ENCODE peak calls at places on chromosomes 3 and 15, in seven cellular contexts. One of them, this sample, is unnamed.

GRCh38 chr3:107264888-107265287 is 112.4 kb upstream of the CCDC54 start:
- DNase-seq in dorsolateral prefrontal cortex: no peak
- DNase-seq in HepG2: no peak
- DNase-seq in neural crest cell: no peak
- DNase-seq in uterus: no peak
- DNase-seq in AG04449: no peak
- DNase-seq in HCT116: no peak
- DNase-seq in this sample: peak; percentile 5

GRCh38 chr3:54814224-54814623 is 113.6 kb downstream of the LRTM1 start:
- DNase-seq in HCT116: no peak
- DNase-seq in HepG2: no peak
- DNase-seq in uterus: no peak
- DNase-seq in AG04449: no peak
- DNase-seq in neural crest cell: no peak
- DNase-seq in dorsolateral prefrontal cortex: no peak
- DNase-seq in this sample: no peak

GRCh38 chr3:23602895-23603443 is 202.8 kb upstream of the UBE2E1 start:
- DNase-seq in neural crest cell: no peak
- DNase-seq in dorsolateral prefrontal cortex: no peak
- DNase-seq in AG04449: no peak
- DNase-seq in HepG2: no peak
- DNase-seq in HCT116: no peak
- DNase-seq in uterus: no peak
- DNase-seq in this sample: no peak

GRCh38 chr3:171334465-171334811 is 125.8 kb downstream of the TNIK start:
- DNase-seq in dorsolateral prefrontal cortex: no peak
- DNase-seq in HCT116: no peak
- DNase-seq in HepG2: no peak
- DNase-seq in AG04449: no peak
- DNase-seq in neural crest cell: no peak
- DNase-seq in uterus: no peak
- DNase-seq in this sample: no peak

GRCh38 chr15:71518661-71519060 is 291.7 kb upstream of the NR2E3 start:
- DNase-seq in dorsolateral prefrontal cortex: no peak
- DNase-seq in HepG2: no peak
- DNase-seq in neural crest cell: no peak
- DNase-seq in uterus: no peak
- DNase-seq in AG04449: no peak
- DNase-seq in HCT116: no peak
- DNase-seq in this sample: no peak

GRCh38 chr3:54541369-54541768 is 386.5 kb downstream of the LRTM1 start:
- DNase-seq in uterus: no peak
- DNase-seq in AG04449: no peak
- DNase-seq in HCT116: no peak
- DNase-seq in dorsolateral prefrontal cortex: no peak
- DNase-seq in HepG2: no peak
- DNase-seq in neural crest cell: no peak
- DNase-seq in this sample: no peak

GRCh38 chr3:2096196-2096595 is 2.5 kb upstream of the CNTN4 start:
- DNase-seq in uterus: no peak
- DNase-seq in dorsolateral prefrontal cortex: no peak
- DNase-seq in HepG2: no peak
- DNase-seq in neural crest cell: no peak
- DNase-seq in AG04449: no peak
- DNase-seq in HCT116: no peak
- DNase-seq in this sample: no peak

GRCh38 chr3:37443363-37444035 is 269.1 kb upstream of the LRRFIP2 start:
- DNase-seq in HCT116: no peak
- DNase-seq in uterus: no peak
- DNase-seq in neural crest cell: no peak
- DNase-seq in AG04449: no peak
- DNase-seq in HepG2: no peak
- DNase-seq in dorsolateral prefrontal cortex: no peak
- DNase-seq in this sample: no peak

GRCh38 chr3:88000853-88001252 is 58.0 kb downstream of the CGGBP1 start:
- DNase-seq in HepG2: no peak
- DNase-seq in AG04449: no peak
- DNase-seq in dorsolateral prefrontal cortex: peak; percentile 10
- DNase-seq in neural crest cell: peak; percentile 12
- DNase-seq in HCT116: no peak
- DNase-seq in uterus: no peak
- DNase-seq in this sample: no peak

GRCh38 chr3:141575879-141576743 is 89.3 kb downstream of the RASA2 start:
- DNase-seq in HCT116: no peak
- DNase-seq in HepG2: peak; percentile 7
- DNase-seq in neural crest cell: no peak
- DNase-seq in dorsolateral prefrontal cortex: no peak
- DNase-seq in uterus: no peak
- DNase-seq in AG04449: no peak
- DNase-seq in this sample: no peak

GRCh38 chr3:13191016-13191415 is 117.8 kb upstream of the IQSEC1 start:
- DNase-seq in HCT116: no peak
- DNase-seq in AG04449: no peak
- DNase-seq in dorsolateral prefrontal cortex: no peak
- DNase-seq in uterus: no peak
- DNase-seq in HepG2: no peak
- DNase-seq in neural crest cell: no peak
- DNase-seq in this sample: no peak

GRCh38 chr3:98885851-98886250 is 15.6 kb downstream of the DCBLD2 start:
- DNase-seq in dorsolateral prefrontal cortex: no peak
- DNase-seq in HCT116: no peak
- DNase-seq in neural crest cell: no peak
- DNase-seq in AG04449: no peak
- DNase-seq in uterus: no peak
- DNase-seq in HepG2: no peak
- DNase-seq in this sample: no peak

GRCh38 chr3:38555149-38555840 is 59.2 kb downstream of the EXOG start:
- DNase-seq in dorsolateral prefrontal cortex: no peak
- DNase-seq in AG04449: no peak
- DNase-seq in HCT116: no peak
- DNase-seq in HepG2: no peak
- DNase-seq in uterus: no peak
- DNase-seq in neural crest cell: no peak
- DNase-seq in this sample: no peak

GRCh38 chr3:36945326-36945980 is 599 bp upstream of the TRANK1 start:
- DNase-seq in HCT116: no peak
- DNase-seq in uterus: no peak
- DNase-seq in dorsolateral prefrontal cortex: no peak
- DNase-seq in HepG2: no peak
- DNase-seq in neural crest cell: no peak
- DNase-seq in AG04449: no peak
- DNase-seq in this sample: no peak

GRCh38 chr3:49756036-49756435 is 30.3 kb downstream of the IP6K1 start:
- DNase-seq in uterus: no peak
- DNase-seq in AG04449: no peak
- DNase-seq in HepG2: no peak
- DNase-seq in HCT116: no peak
- DNase-seq in dorsolateral prefrontal cortex: no peak
- DNase-seq in neural crest cell: no peak
- DNase-seq in this sample: no peak

GRCh38 chr3:67654832-67655152 is 380 bp upstream of the SUCLG2 start:
- DNase-seq in HepG2: no peak
- DNase-seq in AG04449: no peak
- DNase-seq in neural crest cell: no peak
- DNase-seq in uterus: no peak
- DNase-seq in HCT116: no peak
- DNase-seq in dorsolateral prefrontal cortex: no peak
- DNase-seq in this sample: no peak

GRCh38 chr3:707041-707440 is 385.8 kb upstream of the CNTN6 start:
- DNase-seq in neural crest cell: no peak
- DNase-seq in HepG2: no peak
- DNase-seq in HCT116: no peak
- DNase-seq in uterus: no peak
- DNase-seq in dorsolateral prefrontal cortex: no peak
- DNase-seq in AG04449: no peak
- DNase-seq in this sample: no peak

GRCh38 chr15:41804920-41805666 is 22.8 kb upstream of the JMJD7 start:
- DNase-seq in HCT116: no peak
- DNase-seq in dorsolateral prefrontal cortex: no peak
- DNase-seq in HepG2: no peak
- DNase-seq in uterus: no peak
- DNase-seq in AG04449: no peak
- DNase-seq in neural crest cell: no peak
- DNase-seq in this sample: no peak

GRCh38 chr15:87942316-87942715 is 314.2 kb downstream of the NTRK3 start:
- DNase-seq in neural crest cell: no peak
- DNase-seq in HCT116: no peak
- DNase-seq in HepG2: no peak
- DNase-seq in uterus: no peak
- DNase-seq in dorsolateral prefrontal cortex: no peak
- DNase-seq in AG04449: no peak
- DNase-seq in this sample: no peak

GRCh38 chr3:130729154-130729553 is 17.5 kb downstream of the PIK3R4 start:
- DNase-seq in neural crest cell: no peak
- DNase-seq in uterus: no peak
- DNase-seq in HepG2: no peak
- DNase-seq in AG04449: no peak
- DNase-seq in dorsolateral prefrontal cortex: no peak
- DNase-seq in HCT116: no peak
- DNase-seq in this sample: no peak

GRCh38 chr15:51619331-51620033 is 3.1 kb downstream of the DMXL2 start:
- DNase-seq in HepG2: no peak
- DNase-seq in HCT116: no peak
- DNase-seq in neural crest cell: no peak
- DNase-seq in uterus: no peak
- DNase-seq in dorsolateral prefrontal cortex: no peak
- DNase-seq in AG04449: no peak
- DNase-seq in this sample: no peak

GRCh38 chr3:85576091-85576690 is 617.4 kb downstream of the CADM2 start:
- DNase-seq in dorsolateral prefrontal cortex: peak; percentile 79
- DNase-seq in HCT116: peak; percentile 24
- DNase-seq in uterus: no peak
- DNase-seq in AG04449: peak; percentile 3
- DNase-seq in HepG2: peak; percentile 44
- DNase-seq in neural crest cell: peak; percentile 58
- DNase-seq in this sample: peak; percentile 55

GRCh38 chr3:70716832-70717231 is 404.4 kb upstream of the MDFIC2 start:
- DNase-seq in HCT116: no peak
- DNase-seq in neural crest cell: no peak
- DNase-seq in dorsolateral prefrontal cortex: no peak
- DNase-seq in HepG2: no peak
- DNase-seq in uterus: peak; percentile 27
- DNase-seq in AG04449: no peak
- DNase-seq in this sample: no peak

GRCh38 chr15:70245932-70246622 is 148.4 kb upstream of the TLE3 start:
- DNase-seq in dorsolateral prefrontal cortex: no peak
- DNase-seq in HepG2: no peak
- DNase-seq in uterus: no peak
- DNase-seq in neural crest cell: no peak
- DNase-seq in HCT116: peak; percentile 35
- DNase-seq in AG04449: no peak
- DNase-seq in this sample: no peak

GRCh38 chr15:89196994-89197393 is 24.4 kb downstream of the RLBP1 start:
- DNase-seq in HCT116: no peak
- DNase-seq in neural crest cell: no peak
- DNase-seq in dorsolateral prefrontal cortex: no peak
- DNase-seq in uterus: no peak
- DNase-seq in HepG2: peak; percentile 15
- DNase-seq in AG04449: no peak
- DNase-seq in this sample: no peak

GRCh38 chr15:25784141-25784540 is 79.0 kb downstream of the ATP10A start:
- DNase-seq in dorsolateral prefrontal cortex: no peak
- DNase-seq in neural crest cell: no peak
- DNase-seq in AG04449: no peak
- DNase-seq in HCT116: no peak
- DNase-seq in uterus: no peak
- DNase-seq in HepG2: no peak
- DNase-seq in this sample: no peak

GRCh38 chr15:25783134-25783533 is 80.0 kb downstream of the ATP10A start:
- DNase-seq in uterus: no peak
- DNase-seq in AG04449: no peak
- DNase-seq in neural crest cell: no peak
- DNase-seq in HepG2: no peak
- DNase-seq in dorsolateral prefrontal cortex: no peak
- DNase-seq in HCT116: no peak
- DNase-seq in this sample: no peak

GRCh38 chr15:25784876-25785642 is 78.1 kb downstream of the ATP10A start:
- DNase-seq in uterus: no peak
- DNase-seq in dorsolateral prefrontal cortex: no peak
- DNase-seq in neural crest cell: no peak
- DNase-seq in HCT116: no peak
- DNase-seq in HepG2: no peak
- DNase-seq in AG04449: peak; percentile 89
- DNase-seq in this sample: no peak

GRCh38 chr15:25785643-25786029 is 77.5 kb downstream of the ATP10A start:
- DNase-seq in dorsolateral prefrontal cortex: no peak
- DNase-seq in uterus: no peak
- DNase-seq in neural crest cell: no peak
- DNase-seq in HCT116: no peak
- DNase-seq in HepG2: no peak
- DNase-seq in AG04449: no peak
- DNase-seq in this sample: no peak

GRCh38 chr15:25783607-25784131 is 79.5 kb downstream of the ATP10A start:
- DNase-seq in dorsolateral prefrontal cortex: no peak
- DNase-seq in HCT116: no peak
- DNase-seq in HepG2: no peak
- DNase-seq in neural crest cell: peak; percentile 31
- DNase-seq in uterus: no peak
- DNase-seq in AG04449: no peak
- DNase-seq in this sample: peak; percentile 55
- TF ChIP-seq CTCF in dorsolateral prefrontal cortex: no peak
- TF ChIP-seq CTCF in HCT116: peak; percentile 8
- TF ChIP-seq CTCF in HepG2: peak; percentile 40
- TF ChIP-seq CTCF in neural crest cell: peak; percentile 48
- TF ChIP-seq CTCF in uterus: no peak
- TF ChIP-seq CTCF in AG04449: peak; percentile 62
- TF ChIP-seq CTCF in this sample: peak; percentile 15

GRCh38 chr3:116302087-116302747 is 143.1 kb downstream of the LSAMP start:
- DNase-seq in HepG2: no peak
- DNase-seq in uterus: no peak
- DNase-seq in HCT116: no peak
- DNase-seq in dorsolateral prefrontal cortex: no peak
- DNase-seq in neural crest cell: no peak
- DNase-seq in AG04449: no peak
- DNase-seq in this sample: no peak

GRCh38 chr3:116306720-116307119 is 138.6 kb downstream of the LSAMP start:
- DNase-seq in HepG2: no peak
- DNase-seq in uterus: no peak
- DNase-seq in dorsolateral prefrontal cortex: no peak
- DNase-seq in neural crest cell: no peak
- DNase-seq in AG04449: no peak
- DNase-seq in HCT116: no peak
- DNase-seq in this sample: no peak
- TF ChIP-seq CTCF in HepG2: no peak
- TF ChIP-seq CTCF in uterus: no peak
- TF ChIP-seq CTCF in dorsolateral prefrontal cortex: no peak
- TF ChIP-seq CTCF in neural crest cell: peak; percentile 48
- TF ChIP-seq CTCF in AG04449: no peak
- TF ChIP-seq CTCF in HCT116: peak; percentile 23
- TF ChIP-seq CTCF in this sample: no peak

GRCh38 chr15:77034620-77035467 is 36.1 kb downstream of the TSPAN3 start:
- DNase-seq in HepG2: no peak
- DNase-seq in HCT116: no peak
- DNase-seq in uterus: no peak
- DNase-seq in dorsolateral prefrontal cortex: peak; percentile 15
- DNase-seq in AG04449: no peak
- DNase-seq in neural crest cell: peak; percentile 47
- DNase-seq in this sample: no peak
- TF ChIP-seq CTCF in HepG2: peak; percentile 76
- TF ChIP-seq CTCF in HCT116: peak; percentile 89
- TF ChIP-seq CTCF in uterus: no peak
- TF ChIP-seq CTCF in dorsolateral prefrontal cortex: peak; percentile 55
- TF ChIP-seq CTCF in AG04449: peak; percentile 69
- TF ChIP-seq CTCF in neural crest cell: peak; percentile 67
- TF ChIP-seq CTCF in this sample: peak; percentile 48

GRCh38 chr15:99962006-99962561 is 228.8 kb upstream of the LYSMD4 start:
- DNase-seq in HepG2: no peak
- DNase-seq in HCT116: no peak
- DNase-seq in neural crest cell: no peak
- DNase-seq in dorsolateral prefrontal cortex: no peak
- DNase-seq in uterus: peak; percentile 5
- DNase-seq in AG04449: no peak
- DNase-seq in this sample: no peak
- TF ChIP-seq CTCF in HepG2: no peak
- TF ChIP-seq CTCF in HCT116: no peak
- TF ChIP-seq CTCF in neural crest cell: no peak
- TF ChIP-seq CTCF in dorsolateral prefrontal cortex: no peak
- TF ChIP-seq CTCF in uterus: no peak
- TF ChIP-seq CTCF in AG04449: no peak
- TF ChIP-seq CTCF in this sample: no peak